ENCODE peak calls at places on chromosomes 1 and 21, in six cellular contexts. One of them, this sample, is unnamed.

GRCh38 chr1:155471026-155471425 is 91.6 kb downstream of the ASH1L start:
- DNase-seq in AG09309: no peak
- DNase-seq in thoracic aorta: no peak
- DNase-seq in breast epithelium: no peak
- DNase-seq in AG04450: no peak
- DNase-seq in fibroblast of pulmonary artery: no peak
- DNase-seq in this sample: no peak

GRCh38 chr1:42551150-42551549 is 88.1 kb downstream of the CCDC30 start:
- DNase-seq in AG04450: no peak
- DNase-seq in breast epithelium: no peak
- DNase-seq in AG09309: no peak
- DNase-seq in thoracic aorta: no peak
- DNase-seq in fibroblast of pulmonary artery: no peak
- DNase-seq in this sample: no peak

GRCh38 chr1:234969630-234970370 is 158.8 kb downstream of the TOMM20 start:
- DNase-seq in breast epithelium: peak; percentile 61
- DNase-seq in fibroblast of pulmonary artery: peak; percentile 69
- DNase-seq in thoracic aorta: no peak
- DNase-seq in AG04450: peak; percentile 88
- DNase-seq in AG09309: no peak
- DNase-seq in this sample: peak; percentile 54

GRCh38 chr1:244063498-244063897 is 12.4 kb downstream of the ZBTB18 start:
- DNase-seq in AG09309: no peak
- DNase-seq in AG04450: no peak
- DNase-seq in thoracic aorta: no peak
- DNase-seq in breast epithelium: no peak
- DNase-seq in fibroblast of pulmonary artery: no peak
- DNase-seq in this sample: no peak

GRCh38 chr1:116448785-116449385 is 75.8 kb downstream of the ATP1A1 start:
- DNase-seq in fibroblast of pulmonary artery: peak; percentile 45
- DNase-seq in thoracic aorta: no peak
- DNase-seq in breast epithelium: no peak
- DNase-seq in AG04450: no peak
- DNase-seq in AG09309: no peak
- DNase-seq in this sample: no peak

GRCh38 chr1:37362990-37363389 is 111.4 kb upstream of the ZC3H12A start:
- DNase-seq in breast epithelium: no peak
- DNase-seq in AG09309: no peak
- DNase-seq in AG04450: no peak
- DNase-seq in thoracic aorta: no peak
- DNase-seq in fibroblast of pulmonary artery: no peak
- DNase-seq in this sample: no peak

GRCh38 chr1:84387480-84388163 is 10.7 kb upstream of the DNASE2B start:
- DNase-seq in AG04450: no peak
- DNase-seq in breast epithelium: no peak
- DNase-seq in thoracic aorta: no peak
- DNase-seq in AG09309: no peak
- DNase-seq in fibroblast of pulmonary artery: no peak
- DNase-seq in this sample: no peak

GRCh38 chr1:245465666-245466065 is 310.9 kb downstream of the KIF26B start:
- DNase-seq in fibroblast of pulmonary artery: no peak
- DNase-seq in AG09309: no peak
- DNase-seq in thoracic aorta: no peak
- DNase-seq in AG04450: no peak
- DNase-seq in breast epithelium: no peak
- DNase-seq in this sample: no peak

GRCh38 chr1:9164919-9165318 is 36.0 kb upstream of the GPR157 start:
- DNase-seq in fibroblast of pulmonary artery: no peak
- DNase-seq in AG04450: no peak
- DNase-seq in AG09309: no peak
- DNase-seq in thoracic aorta: no peak
- DNase-seq in breast epithelium: no peak
- DNase-seq in this sample: no peak

GRCh38 chr1:65235867-65236805 is 73.2 kb upstream of the DNAJC6 start:
- DNase-seq in thoracic aorta: no peak
- DNase-seq in breast epithelium: no peak
- DNase-seq in fibroblast of pulmonary artery: peak; percentile 65
- DNase-seq in AG09309: no peak
- DNase-seq in AG04450: no peak
- DNase-seq in this sample: peak; percentile 51

GRCh38 chr21:44929242-44929798 is 8.6 kb upstream of the ITGB2 start:
- DNase-seq in AG04450: no peak
- DNase-seq in AG09309: no peak
- DNase-seq in fibroblast of pulmonary artery: peak; percentile 6
- DNase-seq in thoracic aorta: no peak
- DNase-seq in breast epithelium: no peak
- DNase-seq in this sample: no peak

GRCh38 chr1:106536741-106537140 is 519.7 kb upstream of the PRMT6 start:
- DNase-seq in AG09309: peak; percentile 62
- DNase-seq in AG04450: no peak
- DNase-seq in thoracic aorta: no peak
- DNase-seq in breast epithelium: no peak
- DNase-seq in fibroblast of pulmonary artery: no peak
- DNase-seq in this sample: no peak

GRCh38 chr1:115677172-115677542 is 35.4 kb downstream of the VANGL1 start:
- DNase-seq in AG09309: no peak
- DNase-seq in fibroblast of pulmonary artery: peak; percentile 25
- DNase-seq in AG04450: no peak
- DNase-seq in breast epithelium: no peak
- DNase-seq in thoracic aorta: no peak
- DNase-seq in this sample: no peak

GRCh38 chr1:3504151-3504822 is 49.8 kb downstream of the ARHGEF16 start:
- DNase-seq in thoracic aorta: peak; percentile 53
- DNase-seq in breast epithelium: no peak
- DNase-seq in AG04450: no peak
- DNase-seq in AG09309: peak; percentile 88
- DNase-seq in fibroblast of pulmonary artery: peak; percentile 85
- DNase-seq in this sample: peak; percentile 40

GRCh38 chr1:56502700-56503245 is 76.6 kb downstream of the PLPP3 start:
- DNase-seq in breast epithelium: no peak
- DNase-seq in AG04450: no peak
- DNase-seq in thoracic aorta: no peak
- DNase-seq in fibroblast of pulmonary artery: peak; percentile 68
- DNase-seq in AG09309: peak; percentile 24
- DNase-seq in this sample: peak; percentile 58

GRCh38 chr21:42187976-42188653 is 30.8 kb upstream of the ABCG1 start:
- DNase-seq in fibroblast of pulmonary artery: peak; percentile 43
- DNase-seq in breast epithelium: no peak
- DNase-seq in AG09309: no peak
- DNase-seq in AG04450: no peak
- DNase-seq in thoracic aorta: no peak
- DNase-seq in this sample: peak; percentile 46

GRCh38 chr1:105678334-105678733 is 1378.1 kb upstream of the PRMT6 start:
- DNase-seq in AG09309: no peak
- DNase-seq in AG04450: no peak
- DNase-seq in fibroblast of pulmonary artery: no peak
- DNase-seq in breast epithelium: no peak
- DNase-seq in thoracic aorta: no peak
- DNase-seq in this sample: peak; percentile 39

GRCh38 chr1:226823643-226824042 is 46.8 kb upstream of the PSEN2 start:
- DNase-seq in AG09309: no peak
- DNase-seq in AG04450: no peak
- DNase-seq in thoracic aorta: no peak
- DNase-seq in fibroblast of pulmonary artery: no peak
- DNase-seq in breast epithelium: no peak
- DNase-seq in this sample: no peak

GRCh38 chr21:39373634-39374033 is 24.7 kb upstream of the HMGN1 start:
- DNase-seq in thoracic aorta: no peak
- DNase-seq in AG04450: no peak
- DNase-seq in breast epithelium: no peak
- DNase-seq in fibroblast of pulmonary artery: peak; percentile 64
- DNase-seq in AG09309: no peak
- DNase-seq in this sample: peak; percentile 72
- TF ChIP-seq CTCF in thoracic aorta: no peak
- TF ChIP-seq CTCF in AG04450: peak; percentile 33
- TF ChIP-seq CTCF in breast epithelium: no peak
- TF ChIP-seq CTCF in fibroblast of pulmonary artery: peak; percentile 53
- TF ChIP-seq CTCF in AG09309: peak; percentile 47
- TF ChIP-seq CTCF in this sample: peak; percentile 73

GRCh38 chr1:81811757-81812371 is 11.1 kb downstream of the ADGRL2 start:
- DNase-seq in AG04450: no peak
- DNase-seq in AG09309: no peak
- DNase-seq in fibroblast of pulmonary artery: no peak
- DNase-seq in breast epithelium: no peak
- DNase-seq in thoracic aorta: no peak
- DNase-seq in this sample: peak; percentile 26

GRCh38 chr1:81806432-81806770 is 5.7 kb downstream of the ADGRL2 start:
- DNase-seq in fibroblast of pulmonary artery: no peak
- DNase-seq in breast epithelium: no peak
- DNase-seq in AG09309: no peak
- DNase-seq in thoracic aorta: no peak
- DNase-seq in AG04450: no peak
- DNase-seq in this sample: no peak

GRCh38 chr1:81809808-81810207 is 9.1 kb downstream of the ADGRL2 start:
- DNase-seq in fibroblast of pulmonary artery: no peak
- DNase-seq in AG09309: no peak
- DNase-seq in AG04450: no peak
- DNase-seq in thoracic aorta: no peak
- DNase-seq in breast epithelium: no peak
- DNase-seq in this sample: no peak

GRCh38 chr1:81805537-81806431 is 5.0 kb downstream of the ADGRL2 start:
- DNase-seq in AG04450: no peak
- DNase-seq in fibroblast of pulmonary artery: no peak
- DNase-seq in breast epithelium: no peak
- DNase-seq in AG09309: no peak
- DNase-seq in thoracic aorta: no peak
- DNase-seq in this sample: no peak

DNA sequence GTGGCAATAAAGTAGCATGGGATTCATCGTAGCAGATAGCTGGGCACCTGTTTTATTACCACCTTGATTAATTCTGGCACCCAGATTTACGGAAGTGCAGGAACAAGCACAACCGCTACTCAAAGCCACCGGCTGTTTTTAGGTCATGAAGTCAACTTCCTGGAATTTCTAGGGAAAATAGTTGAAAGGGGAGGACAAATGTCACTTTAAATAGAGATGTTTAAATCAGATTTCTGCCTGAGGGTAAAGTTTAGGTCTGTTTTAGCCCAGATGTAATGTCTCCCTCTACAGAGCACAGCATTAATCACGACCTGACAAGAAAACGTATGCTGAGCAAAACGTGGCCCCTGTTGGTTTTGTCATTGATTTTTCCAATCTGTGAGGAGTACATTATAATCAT is 8.0 kb downstream of the ADGRL2 start:
- DNase-seq in thoracic aorta: no peak
- DNase-seq in AG09309: no peak
- DNase-seq in breast epithelium: no peak
- DNase-seq in fibroblast of pulmonary artery: no peak
- DNase-seq in AG04450: no peak
- DNase-seq in this sample: no peak
- H3K4me3 ChIP-seq in thoracic aorta: peak overlapping the region; percentile 64
- H3K4me3 ChIP-seq in AG09309: no peak overlapping the region
- H3K4me3 ChIP-seq in breast epithelium: no peak overlapping the region
- H3K4me3 ChIP-seq in fibroblast of pulmonary artery: no peak overlapping the region
- H3K4me3 ChIP-seq in AG04450: no peak overlapping the region
- H3K4me3 ChIP-seq in this sample: no peak overlapping the region

DNA sequence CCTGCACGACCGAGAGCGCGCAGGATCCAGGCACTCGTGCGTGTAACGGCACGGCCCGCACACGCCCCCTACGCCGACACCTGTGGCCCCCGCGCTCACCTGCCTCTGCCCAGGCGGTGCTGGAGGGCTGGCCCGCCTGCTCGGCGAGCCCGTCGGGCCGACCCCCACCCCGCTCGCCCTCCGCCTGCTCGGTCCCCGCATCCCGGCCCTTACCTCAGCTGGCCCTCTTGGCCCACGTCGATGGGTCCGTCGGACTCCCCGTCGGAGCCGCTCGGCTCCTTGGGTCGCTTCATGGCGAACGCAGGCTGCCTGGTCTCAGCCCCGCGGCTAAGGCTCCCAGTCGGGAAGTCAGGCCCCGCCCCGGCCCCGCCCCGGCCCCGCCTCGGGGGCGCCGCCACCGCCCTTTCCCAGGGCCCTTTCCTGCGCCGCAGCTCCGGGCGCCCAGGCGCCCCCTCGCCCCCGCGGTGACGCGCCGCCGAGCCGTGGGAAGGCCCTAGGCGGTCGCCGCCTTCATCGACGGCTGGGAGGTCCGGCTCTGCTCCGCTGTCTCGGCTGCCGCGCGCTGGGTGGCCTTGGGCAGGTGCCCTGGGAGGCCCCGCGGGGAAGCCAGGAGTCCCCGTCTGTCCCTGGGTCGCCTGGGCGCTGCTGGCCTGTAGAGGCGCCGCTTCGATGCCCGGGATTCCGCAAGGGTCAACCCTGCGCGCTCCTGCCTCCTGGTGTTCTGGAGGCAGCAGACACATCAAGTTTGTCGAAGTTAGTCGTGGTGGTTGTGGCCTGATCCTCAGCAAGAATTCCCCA is at the start of gene HEYL:
- DNase-seq in AG04450: no peak
- DNase-seq in fibroblast of pulmonary artery: peak; percentile 31
- DNase-seq in AG09309: no peak
- DNase-seq in breast epithelium: no peak
- DNase-seq in thoracic aorta: peak; percentile 26
- DNase-seq in this sample: peak; percentile 36
- TF ChIP-seq CTCF in AG04450: peak; percentile 41
- TF ChIP-seq CTCF in fibroblast of pulmonary artery: peak; percentile 30
- TF ChIP-seq CTCF in AG09309: peak; percentile 21
- TF ChIP-seq CTCF in breast epithelium: no peak
- TF ChIP-seq CTCF in thoracic aorta: peak; percentile 66
- TF ChIP-seq CTCF in this sample: peak; percentile 19

DNA sequence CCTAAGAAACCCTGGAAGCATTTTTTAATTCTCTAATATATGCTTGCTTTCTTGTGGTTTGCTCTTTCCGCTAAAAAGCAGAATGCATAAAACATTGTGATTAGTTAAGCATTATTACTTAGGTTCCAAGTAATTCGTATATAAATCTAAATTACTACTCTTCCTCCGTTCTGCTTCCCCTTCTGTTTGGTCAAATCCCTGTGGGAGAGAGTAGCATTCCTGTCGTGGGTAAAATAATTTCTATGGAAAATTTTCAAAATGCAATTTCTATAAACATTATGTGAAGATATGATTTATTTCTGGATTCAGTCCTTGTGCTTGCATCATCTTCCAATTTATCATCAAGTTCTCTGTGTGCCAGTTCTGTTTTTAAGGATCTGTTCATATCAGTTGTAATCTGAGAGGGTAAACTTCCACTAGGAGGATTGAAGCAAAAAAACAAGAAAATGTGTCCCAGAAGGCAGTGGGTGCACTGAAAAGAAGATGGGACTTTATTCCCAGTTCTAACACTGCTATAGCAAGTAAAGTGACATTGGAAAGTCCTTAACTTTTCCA is 7.2 kb upstream of the WARS2 start:
- DNase-seq in fibroblast of pulmonary artery: peak; percentile 34
- DNase-seq in breast epithelium: no peak
- DNase-seq in AG09309: no peak
- DNase-seq in AG04450: no peak
- DNase-seq in thoracic aorta: no peak
- DNase-seq in this sample: no peak
- H3K4me3 ChIP-seq in fibroblast of pulmonary artery: no peak overlapping the region
- H3K4me3 ChIP-seq in breast epithelium: no peak overlapping the region
- H3K4me3 ChIP-seq in AG09309: no peak overlapping the region
- H3K4me3 ChIP-seq in AG04450: no peak overlapping the region
- H3K4me3 ChIP-seq in thoracic aorta: no peak overlapping the region
- H3K4me3 ChIP-seq in this sample: no peak overlapping the region

DNA sequence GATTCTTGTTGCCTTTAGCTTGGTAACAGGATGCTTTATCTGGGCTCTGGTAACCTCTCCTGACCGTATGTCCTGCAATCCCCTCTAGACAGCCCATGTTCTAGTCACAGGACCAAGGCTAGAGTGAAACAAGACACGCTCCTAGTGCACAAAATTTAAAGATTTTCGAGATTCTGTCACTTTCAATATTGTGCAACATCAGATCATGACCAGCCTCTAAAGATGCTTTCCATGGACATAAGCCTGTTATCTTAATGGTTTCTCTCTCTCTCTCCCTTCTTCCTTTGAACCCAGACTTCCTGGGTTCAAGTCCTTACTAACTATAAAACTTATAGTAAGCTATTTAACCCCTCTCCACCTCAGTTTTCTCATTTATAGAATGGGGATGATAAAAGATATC is 1.6 kb upstream of the LY9 start:
- DNase-seq in AG09309: no peak
- DNase-seq in breast epithelium: no peak
- DNase-seq in fibroblast of pulmonary artery: no peak
- DNase-seq in thoracic aorta: no peak
- DNase-seq in AG04450: no peak
- DNase-seq in this sample: no peak
- TF ChIP-seq CTCF in AG09309: no peak
- TF ChIP-seq CTCF in breast epithelium: no peak
- TF ChIP-seq CTCF in fibroblast of pulmonary artery: no peak
- TF ChIP-seq CTCF in thoracic aorta: no peak
- TF ChIP-seq CTCF in AG04450: no peak
- TF ChIP-seq CTCF in this sample: no peak